ENCODE peak calls at places on chromosome 14, in four cellular contexts. One of them, this sample, is unnamed.

GRCh38 chr14:20008156-20008555 is 6.2 kb downstream of the OR4Q2 start:
- DNase-seq in HFF-Myc: no peak
- DNase-seq in sigmoid colon: no peak
- DNase-seq in fibroblast of villous mesenchyme: no peak
- DNase-seq in this sample: no peak

GRCh38 chr14:76086636-76087035 is 65.1 kb upstream of the GPATCH2L start:
- DNase-seq in sigmoid colon: no peak
- DNase-seq in HFF-Myc: no peak
- DNase-seq in fibroblast of villous mesenchyme: no peak
- DNase-seq in this sample: no peak

GRCh38 chr14:20986811-20987210 is 3.0 kb upstream of the METTL17 start:
- DNase-seq in HFF-Myc: peak
- DNase-seq in sigmoid colon: no peak
- DNase-seq in fibroblast of villous mesenchyme: peak
- DNase-seq in this sample: no peak

GRCh38 chr14:71148627-71149026 is 241.4 kb downstream of the PCNX1 start:
- DNase-seq in sigmoid colon: no peak
- DNase-seq in fibroblast of villous mesenchyme: no peak
- DNase-seq in HFF-Myc: no peak
- DNase-seq in this sample: no peak

GRCh38 chr14:22391908-22392307 is 197.1 kb downstream of the DAD1 start:
- DNase-seq in fibroblast of villous mesenchyme: peak
- DNase-seq in sigmoid colon: peak
- DNase-seq in HFF-Myc: peak
- DNase-seq in this sample: no peak

GRCh38 chr14:98957211-98958047 is 314.6 kb downstream of the BCL11B start:
- DNase-seq in sigmoid colon: peak
- DNase-seq in fibroblast of villous mesenchyme: peak
- DNase-seq in HFF-Myc: no peak
- DNase-seq in this sample: no peak

GRCh38 chr14:102050026-102050405 is 36.8 kb downstream of the HSP90AA1 start:
- DNase-seq in fibroblast of villous mesenchyme: no peak
- DNase-seq in sigmoid colon: no peak
- DNase-seq in HFF-Myc: no peak
- DNase-seq in this sample: no peak

GRCh38 chr14:102046337-102047278 is 40.2 kb downstream of the HSP90AA1 start:
- DNase-seq in sigmoid colon: peak
- DNase-seq in fibroblast of villous mesenchyme: peak
- DNase-seq in HFF-Myc: peak
- DNase-seq in this sample: no peak

GRCh38 chr14:51873221-51873893 is 12.9 kb downstream of the GNG2 start:
- DNase-seq in fibroblast of villous mesenchyme: peak
- DNase-seq in sigmoid colon: no peak
- DNase-seq in HFF-Myc: peak
- DNase-seq in this sample: no peak

GRCh38 chr14:69059658-69060648 is 80.9 kb upstream of the ACTN1 start:
- DNase-seq in fibroblast of villous mesenchyme: peak
- DNase-seq in HFF-Myc: peak
- DNase-seq in sigmoid colon: peak
- DNase-seq in this sample: no peak

GRCh38 chr14:102020058-102020971 is 55.9 kb downstream of the DYNC1H1 start:
- DNase-seq in HFF-Myc: no peak
- DNase-seq in sigmoid colon: no peak
- DNase-seq in fibroblast of villous mesenchyme: peak
- DNase-seq in this sample: no peak

GRCh38 chr14:73276836-73277235 is 39.5 kb downstream of the PAPLN start:
- DNase-seq in HFF-Myc: no peak
- DNase-seq in sigmoid colon: no peak
- DNase-seq in fibroblast of villous mesenchyme: no peak
- DNase-seq in this sample: no peak

GRCh38 chr14:99476864-99477263 is 3.8 kb downstream of the SETD3 start:
- DNase-seq in sigmoid colon: no peak
- DNase-seq in HFF-Myc: no peak
- DNase-seq in fibroblast of villous mesenchyme: peak
- DNase-seq in this sample: no peak

GRCh38 chr14:42110167-42110566 is 503.5 kb downstream of the LRFN5 start:
- DNase-seq in sigmoid colon: no peak
- DNase-seq in fibroblast of villous mesenchyme: peak
- DNase-seq in HFF-Myc: peak
- DNase-seq in this sample: no peak

GRCh38 chr14:98956181-98956580 is 315.8 kb downstream of the BCL11B start:
- DNase-seq in sigmoid colon: peak
- DNase-seq in fibroblast of villous mesenchyme: no peak
- DNase-seq in HFF-Myc: no peak
- DNase-seq in this sample: no peak

GRCh38 chr14:91317381-91318313 is 73.1 kb upstream of the GPR68 start:
- DNase-seq in HFF-Myc: no peak
- DNase-seq in sigmoid colon: peak
- DNase-seq in fibroblast of villous mesenchyme: no peak
- DNase-seq in this sample: no peak
- H3K4me3 ChIP-seq in HFF-Myc: no peak
- H3K4me3 ChIP-seq in sigmoid colon: no peak
- H3K4me3 ChIP-seq in fibroblast of villous mesenchyme: no peak
- H3K4me3 ChIP-seq in this sample: peak

DNA sequence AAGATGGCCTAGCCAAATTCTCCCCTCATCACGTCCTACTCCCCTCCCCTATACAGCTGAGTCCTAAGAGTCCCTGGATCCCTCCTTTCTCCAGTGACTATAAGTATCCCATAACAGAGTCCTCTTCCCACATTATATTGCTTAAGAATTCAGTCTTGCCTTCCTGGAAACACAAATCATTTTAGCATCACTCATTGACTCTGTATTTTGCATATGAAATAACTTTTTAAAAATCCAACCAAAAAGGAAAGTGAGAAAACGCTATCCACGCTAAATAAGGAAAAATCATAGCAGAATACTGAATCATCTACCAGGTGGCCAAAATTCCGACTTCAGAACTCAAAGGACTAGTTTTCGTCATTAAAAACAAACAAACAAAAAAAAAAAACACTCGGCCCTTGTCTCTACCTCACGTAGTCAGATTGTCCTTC is 130.2 kb downstream of the GCH1 start:
- DNase-seq in fibroblast of villous mesenchyme: peak
- DNase-seq in HFF-Myc: no peak
- DNase-seq in sigmoid colon: no peak
- DNase-seq in this sample: no peak
- H3K4me3 ChIP-seq in fibroblast of villous mesenchyme: no peak
- H3K4me3 ChIP-seq in HFF-Myc: peak
- H3K4me3 ChIP-seq in sigmoid colon: no peak
- H3K4me3 ChIP-seq in this sample: no peak

GRCh38 chr14:86279405-86279804 is 749.5 kb downstream of the FLRT2 start:
- DNase-seq in fibroblast of villous mesenchyme: no peak
- DNase-seq in sigmoid colon: no peak
- DNase-seq in HFF-Myc: no peak
- DNase-seq in this sample: no peak
- H3K4me3 ChIP-seq in fibroblast of villous mesenchyme: no peak
- H3K4me3 ChIP-seq in sigmoid colon: no peak
- H3K4me3 ChIP-seq in HFF-Myc: no peak
- H3K4me3 ChIP-seq in this sample: no peak

DNA sequence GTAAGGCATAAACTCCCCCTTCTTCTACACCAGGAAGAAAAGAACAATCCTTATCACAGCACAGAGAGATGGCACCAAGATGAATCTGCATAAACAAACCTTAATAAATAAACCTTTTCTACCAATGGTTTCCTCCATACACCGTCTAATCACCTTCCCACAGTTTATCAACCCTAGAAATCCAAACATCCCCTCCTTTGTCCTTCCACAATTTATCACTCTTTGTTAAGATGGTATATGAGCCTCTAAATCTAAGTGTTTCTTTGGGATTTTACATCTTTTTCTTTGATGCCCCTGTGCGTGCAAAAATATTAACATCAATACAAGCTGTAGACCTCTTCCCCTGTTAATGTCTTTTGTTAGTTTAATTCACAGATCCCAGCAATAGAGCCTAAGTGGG is 12.5 kb downstream of the DICER1 start:
- DNase-seq in HFF-Myc: no peak
- DNase-seq in fibroblast of villous mesenchyme: no peak
- DNase-seq in sigmoid colon: no peak
- DNase-seq in this sample: no peak
- H3K4me3 ChIP-seq in HFF-Myc: no peak
- H3K4me3 ChIP-seq in fibroblast of villous mesenchyme: no peak
- H3K4me3 ChIP-seq in sigmoid colon: no peak
- H3K4me3 ChIP-seq in this sample: no peak

DNA sequence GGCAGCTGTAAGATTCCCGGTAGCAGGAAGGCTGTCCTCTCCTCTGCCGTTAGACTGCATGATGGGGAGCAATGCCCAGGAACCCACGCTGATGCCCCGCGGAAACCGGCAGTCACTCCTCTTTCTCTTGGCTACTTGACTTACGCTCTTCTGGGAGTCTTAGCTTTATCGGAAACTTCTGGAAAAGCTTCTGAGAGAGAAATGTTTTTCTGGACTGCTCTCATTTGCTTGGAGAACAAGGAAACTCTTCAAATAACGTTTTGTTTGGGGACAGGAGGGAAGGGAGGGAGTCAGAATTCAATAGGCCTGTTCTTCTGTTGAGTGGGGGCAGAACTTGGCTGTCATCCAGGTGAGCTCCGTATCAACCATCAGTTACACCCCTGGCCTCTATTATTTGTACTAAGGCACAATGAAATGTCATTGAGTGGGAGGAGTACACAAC is 128.0 kb upstream of the MAX start:
- DNase-seq in fibroblast of villous mesenchyme: no peak
- DNase-seq in sigmoid colon: peak
- DNase-seq in HFF-Myc: no peak
- DNase-seq in this sample: no peak
- H3K4me3 ChIP-seq in fibroblast of villous mesenchyme: no peak
- H3K4me3 ChIP-seq in sigmoid colon: peak
- H3K4me3 ChIP-seq in HFF-Myc: peak
- H3K4me3 ChIP-seq in this sample: peak

DNA sequence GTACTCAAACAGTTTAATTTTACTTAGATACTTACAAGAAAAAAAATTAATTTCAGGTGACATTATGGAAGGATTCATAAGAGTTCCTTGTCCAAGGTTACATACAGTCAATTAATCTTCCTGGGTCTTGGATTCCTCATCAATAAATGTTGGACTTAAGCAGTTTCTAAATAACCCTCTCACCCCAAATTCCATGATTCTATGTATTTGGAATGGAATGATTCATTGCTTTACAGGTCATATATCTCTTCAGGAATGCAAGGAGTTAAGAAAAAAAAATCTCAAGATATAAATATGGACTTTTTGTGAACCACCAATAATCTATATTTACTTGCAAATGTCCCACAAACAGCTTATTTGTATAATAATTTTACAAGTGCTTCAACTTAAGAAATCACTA is 84.2 kb upstream of the BMP4 start:
- DNase-seq in fibroblast of villous mesenchyme: peak
- DNase-seq in sigmoid colon: no peak
- DNase-seq in HFF-Myc: no peak
- DNase-seq in this sample: no peak
- H3K4me3 ChIP-seq in fibroblast of villous mesenchyme: no peak
- H3K4me3 ChIP-seq in sigmoid colon: no peak
- H3K4me3 ChIP-seq in HFF-Myc: no peak
- H3K4me3 ChIP-seq in this sample: no peak

GRCh38 chr14:95153866-95154265 is 3.5 kb downstream of the DICER1 start:
- DNase-seq in fibroblast of villous mesenchyme: no peak
- DNase-seq in sigmoid colon: no peak
- DNase-seq in HFF-Myc: no peak
- DNase-seq in this sample: no peak

GRCh38 chr14:95156765-95157194 is 549 bp downstream of the DICER1 start:
- DNase-seq in sigmoid colon: peak
- DNase-seq in HFF-Myc: no peak
- DNase-seq in fibroblast of villous mesenchyme: peak
- DNase-seq in this sample: no peak

GRCh38 chr14:95157195-95157986 is at the start of gene DICER1:
- DNase-seq in HFF-Myc: peak
- DNase-seq in fibroblast of villous mesenchyme: peak
- DNase-seq in sigmoid colon: peak
- DNase-seq in this sample: peak

GRCh38 chr14:95156153-95156764 is 1.1 kb downstream of the DICER1 start:
- DNase-seq in sigmoid colon: no peak
- DNase-seq in fibroblast of villous mesenchyme: peak
- DNase-seq in HFF-Myc: no peak
- DNase-seq in this sample: no peak

DNA sequence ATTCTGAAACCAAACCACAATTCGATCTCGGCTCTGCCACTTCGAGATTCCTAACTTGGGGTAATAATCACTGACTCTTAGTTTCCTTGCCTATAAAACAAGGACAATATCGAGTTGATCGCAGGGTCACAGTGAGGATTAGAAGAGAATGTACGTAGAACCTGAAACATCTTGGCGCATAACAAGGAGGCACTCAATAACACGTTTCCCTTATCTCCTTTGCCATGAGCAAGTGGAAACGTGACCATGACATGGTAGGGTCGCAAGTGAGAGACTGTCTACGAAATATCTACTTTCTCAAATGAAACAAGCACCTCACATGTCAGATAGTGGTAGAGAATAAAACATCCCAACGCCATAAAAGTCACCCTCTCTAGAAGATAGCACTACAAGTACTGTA is 2.3 kb downstream of the DICER1 start:
- DNase-seq in sigmoid colon: no peak
- DNase-seq in HFF-Myc: no peak
- DNase-seq in fibroblast of villous mesenchyme: no peak
- DNase-seq in this sample: no peak
- H3K4me3 ChIP-seq in sigmoid colon: no peak
- H3K4me3 ChIP-seq in HFF-Myc: no peak
- H3K4me3 ChIP-seq in fibroblast of villous mesenchyme: no peak
- H3K4me3 ChIP-seq in this sample: peak